ENCODE peak calls at places on chromosomes 1 and 21, in nine cellular contexts. Y is H1; W is HFFc6; L is neural progenitor cell; A is MCF 10A; S is astrocyte of the spinal cord; T is esophagus squamous epithelium; D is ovary; X is CD8-positive, alpha-beta T cell. F is an unnamed sample.

GRCh38 chr1:62426238-62426637 is 10.6 kb upstream of the USP1 start:
- DNase-seq in D (no peak), X (no peak), T (no peak), S (no peak), L (no peak), W (no peak), Y (no peak), A (peak), F (no peak)

GRCh38 chr1:14782741-14783591 is 184.5 kb downstream of the KAZN start:
- DNase-seq in W (no peak), D (no peak), S (no peak), Y (no peak), A (no peak), T (no peak), X (no peak), L (no peak), F (peak)

GRCh38 chr1:53963472-53963871 is 17.3 kb downstream of the LRRC42 start:
- DNase-seq in A (no peak), Y (no peak), X (no peak), D (no peak), W (no peak), T (no peak), S (no peak), L (no peak), F (no peak)

GRCh38 chr1:59414406-59415133 is 117.7 kb downstream of the FGGY start:
- DNase-seq in T (no peak), X (no peak), W (peak), A (no peak), D (peak), Y (no peak), S (peak), L (no peak), F (no peak)

GRCh38 chr1:24193046-24193445 is 6.0 kb upstream of the IFNLR1 start:
- DNase-seq in X (no peak), Y (no peak), A (no peak), D (no peak), L (no peak), S (no peak), T (no peak), W (no peak), F (peak)

GRCh38 chr21:46253610-46254124 is 25.1 kb upstream of the LSS start:
- DNase-seq in D (no peak), T (no peak), A (no peak), L (no peak), X (no peak), Y (no peak), W (no peak), S (no peak), F (peak)

GRCh38 chr1:29900727-29901126 is 664.4 kb downstream of the PTPRU start:
- DNase-seq in L (no peak), A (no peak), W (no peak), T (no peak), Y (no peak), X (no peak), S (no peak), D (no peak), F (no peak)

GRCh38 chr1:183845681-183846080 is 40.8 kb downstream of the RGL1 start:
- DNase-seq in A (no peak), L (no peak), S (no peak), X (no peak), D (no peak), T (no peak), W (peak), Y (no peak), F (no peak)

GRCh38 chr1:203743101-203743501 is 21.9 kb upstream of the LAX1 start:
- DNase-seq in L (no peak), A (no peak), D (no peak), Y (peak), S (no peak), T (no peak), W (no peak), X (no peak), F (no peak)

GRCh38 chr1:30783244-30783915 is 25.8 kb upstream of the LAPTM5 start:
- DNase-seq in W (no peak), X (no peak), A (no peak), T (no peak), S (no peak), L (no peak), D (no peak), Y (no peak), F (no peak)

GRCh38 chr1:39081266-39082139 is 55.4 kb downstream of the NDUFS5 start:
- DNase-seq in X (peak), L (no peak), W (no peak), T (no peak), D (peak), Y (peak), S (no peak), A (no peak), F (peak)

GRCh38 chr1:202638019-202638887 is 72.0 kb downstream of the SYT2 start:
- DNase-seq in X (no peak), Y (no peak), T (no peak), L (peak), S (no peak), W (no peak), A (no peak), D (no peak), F (no peak)

GRCh38 chr1:1479547-1480483 is 8.2 kb downstream of the ATAD3B start:
- DNase-seq in L (no peak), S (no peak), T (no peak), X (no peak), W (no peak), Y (no peak), D (no peak), A (no peak), F (no peak)
- TF ChIP-seq CTCF in L (no peak), S (no peak), T (no peak), X (no peak), W (no peak), Y (no peak), D (no peak), A (no peak), F (no peak)

GRCh38 chr1:22364764-22365163 is 86.9 kb upstream of the ZBTB40 start:
- DNase-seq in T (no peak), S (no peak), Y (no peak), A (no peak), W (no peak), D (no peak), L (no peak), X (no peak), F (no peak)
- TF ChIP-seq CTCF in T (no peak), S (peak), Y (peak), A (no peak), W (no peak), D (no peak), L (peak), X (no peak), F (no peak)

GRCh38 chr1:19088717-19089442 is 121.2 kb downstream of the UBR4 start:
- DNase-seq in S (no peak), X (no peak), T (no peak), W (no peak), L (no peak), A (no peak), Y (no peak), D (no peak), F (no peak)

GRCh38 chr1:19087017-19087736 is 122.9 kb downstream of the UBR4 start:
- DNase-seq in S (no peak), A (no peak), L (no peak), D (no peak), W (peak), T (no peak), X (no peak), Y (no peak), F (no peak)

GRCh38 chr1:19089524-19089923 is 120.5 kb downstream of the UBR4 start:
- DNase-seq in D (no peak), X (no peak), S (no peak), A (no peak), T (no peak), W (no peak), L (no peak), Y (no peak), F (no peak)

GRCh38 chr1:19086176-19086875 is 123.7 kb downstream of the UBR4 start:
- DNase-seq in S (no peak), A (no peak), Y (no peak), D (no peak), X (no peak), L (no peak), W (no peak), T (no peak), F (no peak)

GRCh38 chr1:19087737-19088594 is 122.1 kb downstream of the UBR4 start:
- DNase-seq in S (no peak), D (no peak), L (no peak), X (no peak), A (no peak), W (no peak), T (no peak), Y (no peak), F (peak)
- TF ChIP-seq CTCF in S (no peak), D (no peak), L (no peak), X (no peak), A (no peak), W (no peak), T (no peak), Y (no peak), F (no peak)

DNA sequence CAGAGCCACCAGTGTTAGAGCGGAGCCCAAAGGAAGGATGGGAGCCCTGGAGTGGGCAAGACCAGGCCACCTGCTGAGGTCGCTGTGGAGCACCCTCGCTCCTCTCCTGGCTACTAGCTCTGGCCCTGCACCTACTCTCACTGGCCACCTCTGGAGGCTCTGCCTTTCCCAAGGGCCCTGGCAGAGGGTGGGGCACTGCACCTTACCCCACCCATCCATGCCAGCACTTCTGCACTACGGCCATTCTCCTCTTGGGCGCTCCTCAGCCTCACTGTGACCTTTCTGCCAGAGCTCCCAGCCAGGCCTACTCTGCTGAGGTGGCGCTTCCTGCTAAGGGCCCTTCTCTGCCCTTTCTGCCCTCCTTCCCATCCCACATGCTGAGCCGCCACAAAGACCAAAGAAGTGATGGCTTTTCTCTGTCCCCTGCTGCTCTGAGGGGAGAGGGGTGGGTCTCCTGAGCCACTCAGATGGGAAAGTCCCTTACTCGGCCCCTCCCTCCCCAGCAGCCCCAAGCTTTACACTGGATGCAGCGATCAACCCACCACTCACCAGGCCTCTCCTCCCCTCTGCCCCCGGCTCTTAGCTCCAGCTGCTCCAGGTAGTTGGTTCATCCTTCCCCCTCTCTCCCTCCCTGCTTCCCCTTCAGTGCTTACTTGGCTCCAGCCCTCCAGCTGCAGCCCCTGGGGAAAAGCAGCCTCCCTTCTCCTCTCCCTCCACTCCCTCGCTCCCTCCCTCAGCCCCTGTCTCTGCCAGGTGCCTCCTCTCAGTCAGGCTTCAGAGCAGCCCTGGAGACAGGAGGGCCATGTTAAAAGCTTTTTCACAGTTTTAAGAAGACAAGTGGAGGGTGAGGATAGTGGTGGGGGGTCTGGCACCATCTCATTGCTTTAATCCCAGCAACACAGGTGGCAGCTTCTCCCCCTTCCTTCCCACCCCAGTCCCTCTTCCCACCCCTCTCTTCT is 14.8 kb upstream of the TMEM222 start:
- DNase-seq in A (no peak), L (peak), D (no peak), W (no peak), X (no peak), S (no peak), Y (peak), T (no peak), F (no peak)
- TF ChIP-seq CTCF in A (no peak), L (peak), D (no peak), W (peak), X (no peak), S (peak), Y (peak), T (no peak), F (no peak)

GRCh38 chr1:25694591-25695007 is 78.0 kb downstream of the MAN1C1 start:
- DNase-seq in X (no peak), T (no peak), D (no peak), W (no peak), A (no peak), S (no peak), Y (no peak), L (no peak), F (peak)
- TF ChIP-seq CTCF in X (no peak), T (no peak), D (no peak), W (no peak), A (no peak), S (no peak), Y (peak), L (no peak), F (peak)

GRCh38 chr1:224496826-224497225 is 62.2 kb upstream of the WDR26 start:
- DNase-seq in Y (no peak), D (no peak), A (no peak), L (no peak), T (no peak), W (no peak), S (no peak), X (no peak), F (no peak)

GRCh38 chr1:224495861-224496260 is 61.3 kb upstream of the WDR26 start:
- DNase-seq in W (no peak), S (no peak), Y (no peak), A (no peak), L (no peak), X (no peak), D (no peak), T (no peak), F (peak)

GRCh38 chr1:224498574-224499170 is 64.1 kb upstream of the WDR26 start:
- DNase-seq in D (peak), X (no peak), A (peak), L (peak), Y (peak), S (no peak), T (no peak), W (peak), F (peak)

GRCh38 chr1:224499204-224499603 is 64.6 kb upstream of the WDR26 start:
- DNase-seq in X (no peak), Y (no peak), L (no peak), D (no peak), S (no peak), A (peak), T (no peak), W (peak), F (no peak)

GRCh38 chr1:224497714-224498573 is 63.3 kb upstream of the WDR26 start:
- DNase-seq in X (peak), A (peak), Y (no peak), T (no peak), L (peak), D (no peak), S (peak), W (peak), F (peak)
- TF ChIP-seq CTCF in X (no peak), A (peak), Y (no peak), T (no peak), L (no peak), D (no peak), S (no peak), W (peak), F (no peak)

DNA sequence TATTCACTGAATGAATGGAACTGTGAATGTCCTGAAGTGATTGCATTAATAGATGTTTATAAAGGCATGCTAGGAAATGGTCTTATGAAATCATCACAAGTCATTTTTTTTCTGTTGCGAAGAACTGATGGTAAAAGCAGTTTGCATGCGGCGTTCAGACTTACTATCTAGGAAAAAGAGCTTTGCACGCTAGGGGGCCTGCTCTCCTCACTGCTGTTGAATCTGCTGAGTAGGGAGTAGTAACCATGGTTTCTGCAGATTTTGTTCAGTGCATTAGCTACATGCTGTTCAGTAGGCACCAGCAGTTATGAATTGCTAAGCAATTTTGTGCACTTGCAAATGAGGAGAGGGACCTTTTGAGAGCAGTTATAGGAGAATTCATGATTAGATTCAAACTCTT is 57.9 kb downstream of the CENPF start:
- DNase-seq in A (peak), X (no peak), S (peak), D (peak), Y (no peak), T (no peak), L (peak), W (peak), F (peak)
- TF ChIP-seq CTCF in A (peak), X (no peak), S (peak), D (peak), Y (no peak), T (no peak), L (peak), W (peak), F (peak)